ENCODE peak calls at places on chromosomes 12 and 14, in eight cellular contexts. D, T, O, V, J, N, U and R are unnamed samples.
A peak's percentile ranks its signal among the peaks of the same experiment; 100 is the strongest.

GRCh38 chr12:71661977-71662522 is 1.6 kb downstream of the ZFC3H1 start:
- DNase-seq in D (no peak), T (no peak), O (no peak), V (no peak), J (no peak), N (no peak), U (no peak), R (no peak)

GRCh38 chr12:49190317-49190716 is 1.4 kb upstream of the TUBA1A start:
- DNase-seq in D (no peak), T (no peak), O (no peak), V (no peak), J (no peak), N (peak; percentile 75), U (no peak), R (no peak)

GRCh38 chr12:113778432-113779128 is 187.5 kb downstream of the RBM19 start:
- DNase-seq in D (no peak), T (no peak), O (no peak), V (no peak), J (no peak), N (no peak), U (no peak), R (no peak)

GRCh38 chr14:101589486-101590015 is 28.3 kb downstream of the DIO3 start:
- DNase-seq in D (no peak), T (no peak), O (no peak), V (no peak), J (no peak), N (no peak), U (no peak), R (no peak)

GRCh38 chr12:125533434-125534029 is 468.3 kb downstream of the AACS start:
- DNase-seq in D (peak; percentile 9), T (no peak), O (peak; percentile 72), V (peak; percentile 25), J (no peak), N (peak; percentile 13), U (no peak), R (no peak)

GRCh38 chr14:92546347-92547053 is 32.9 kb downstream of the RIN3 start:
- DNase-seq in D (no peak), T (no peak), O (no peak), V (no peak), J (no peak), N (no peak), U (no peak), R (no peak)

GRCh38 chr12:24222968-24223367 is 273.5 kb upstream of the SOX5 start:
- DNase-seq in D (no peak), T (no peak), O (no peak), V (no peak), J (peak; percentile 12), N (no peak), U (no peak), R (no peak)

GRCh38 chr12:12896261-12896660 is 4.9 kb downstream of the GPRC5A start:
- DNase-seq in D (no peak), T (no peak), O (no peak), V (no peak), J (peak; percentile 65), N (no peak), U (no peak), R (no peak)

GRCh38 chr14:43135877-43136411 is 1371.1 kb downstream of the FSCB start:
- DNase-seq in D (no peak), T (no peak), O (no peak), V (no peak), J (no peak), N (no peak), U (no peak), R (no peak)

GRCh38 chr14:92049781-92050180 is 9.9 kb upstream of the TRIP11 start:
- DNase-seq in D (no peak), T (no peak), O (no peak), V (no peak), J (no peak), N (no peak), U (no peak), R (no peak)

GRCh38 chr12:8156845-8157244 is at the start of gene ZNF705A:
- DNase-seq in D (no peak), T (no peak), O (no peak), V (no peak), J (peak; percentile 13), N (no peak), U (no peak), R (no peak)

GRCh38 chr12:83323866-83324265 is 637.2 kb downstream of the TMTC2 start:
- DNase-seq in D (no peak), T (no peak), O (no peak), V (no peak), J (no peak), N (no peak), U (no peak), R (no peak)

GRCh38 chr14:106657460-106657859 is 1131.1 kb downstream of the TMEM121 start:
- DNase-seq in D (peak; percentile 50), T (peak; percentile 23), O (peak; percentile 8), V (peak; percentile 39), J (no peak), N (no peak), U (no peak), R (no peak)

GRCh38 chr12:20189767-20190166 is 178.6 kb upstream of the PDE3A start:
- DNase-seq in D (no peak), T (no peak), O (no peak), V (no peak), J (no peak), N (no peak), U (no peak), R (no peak)

GRCh38 chr12:57844725-57845477 is 1.6 kb downstream of the CTDSP2 start:
- DNase-seq in D (no peak), T (peak; percentile 17), O (peak; percentile 68), V (peak; percentile 37), J (peak; percentile 92), N (no peak), U (peak; percentile 83), R (no peak)

GRCh38 chr12:114605918-114606317 is 78.1 kb downstream of the TBX3 start:
- DNase-seq in D (no peak), T (no peak), O (no peak), V (no peak), J (no peak), N (no peak), U (no peak), R (no peak)

GRCh38 chr12:2403221-2403976 is 350.6 kb downstream of the CACNA1C start:
- DNase-seq in D (no peak), T (no peak), O (no peak), V (peak; percentile 6), J (no peak), N (no peak), U (no peak), R (no peak)

GRCh38 chr12:130337476-130338303 is at the start of gene PIWIL1:
- DNase-seq in D (no peak), T (no peak), O (no peak), V (no peak), J (no peak), N (no peak), U (no peak), R (no peak)